ENCODE peak calls at places on chromosome 11, in eight cellular contexts. O, N, K, I, J, Z, A and G are unnamed samples.

GRCh38 chr11:64372802-64373597 is 14.0 kb downstream of the RPS6KA4 start:
- DNase-seq in K (no peak), N (peak; percentile 88), I (peak; percentile 25), J (no peak), O (no peak), Z (no peak), A (no peak), G (no peak)

GRCh38 chr11:72781063-72781312 is 12.9 kb downstream of the STARD10 start:
- DNase-seq in O (no peak), K (no peak), A (no peak), N (no peak), J (peak; percentile 17), Z (peak; percentile 45), I (no peak), G (no peak)

GRCh38 chr11:121540627-121541026 is 87.9 kb upstream of the SORL1-AS1 start:
- DNase-seq in J (no peak), A (no peak), I (no peak), N (no peak), O (no peak), Z (no peak), K (no peak), G (no peak)

GRCh38 chr11:116072776-116073175 is 568.6 kb upstream of the CADM1 start:
- DNase-seq in N (no peak), J (no peak), I (no peak), Z (no peak), A (no peak), K (no peak), O (no peak), G (no peak)

GRCh38 chr11:124445646-124446139 is at the start of gene OR8B8:
- DNase-seq in K (no peak), Z (no peak), I (no peak), O (no peak), A (no peak), J (no peak), N (no peak), G (no peak)

GRCh38 chr11:27497284-27497866 is 9.2 kb downstream of the LIN7C start:
- DNase-seq in J (peak; percentile 28), O (no peak), I (no peak), K (no peak), A (no peak), N (no peak), Z (no peak), G (no peak)

GRCh38 chr11:7927635-7928034 is 3.4 kb downstream of the OR10A6 start:
- DNase-seq in O (no peak), Z (no peak), N (no peak), A (no peak), K (no peak), J (no peak), I (no peak), G (no peak)

GRCh38 chr11:288328-289144 is at the start of gene PGGHG:
- DNase-seq in J (peak; percentile 78), I (no peak), O (peak; percentile 85), A (peak; percentile 51), N (peak; percentile 86), Z (peak; percentile 86), K (peak; percentile 25), G (peak; percentile 83)

GRCh38 chr11:10029386-10030121 is 264.5 kb downstream of the SBF2 start:
- DNase-seq in N (no peak), O (no peak), K (no peak), I (no peak), Z (no peak), A (no peak), J (no peak), G (no peak)

GRCh38 chr11:61812736-61813411 is 3.9 kb downstream of the FADS1 start:
- DNase-seq in O (no peak), K (no peak), J (no peak), I (no peak), Z (no peak), A (no peak), N (no peak), G (no peak)

GRCh38 chr11:2797741-2798361 is 87.7 kb downstream of the CDKN1C start:
- DNase-seq in J (no peak), K (no peak), N (no peak), Z (peak; percentile 10), I (no peak), A (no peak), O (peak; percentile 42), G (no peak)

GRCh38 chr11:103652013-103652412 is 384.4 kb upstream of the DDI1 start:
- DNase-seq in I (no peak), Z (no peak), O (no peak), K (no peak), A (no peak), N (no peak), J (no peak), G (no peak)

GRCh38 chr11:77092382-77092781 is 10.3 kb upstream of the OMP start:
- DNase-seq in I (no peak), Z (peak; percentile 19), A (peak; percentile 25), N (no peak), K (no peak), J (no peak), O (peak; percentile 53), G (no peak)
- H3K4me1 ChIP-seq in I (peaks cover 18% of the 10 kb centered on the region), Z (no peaks in the 10 kb centered on the region), A (no peaks in the 10 kb centered on the region), N (peaks cover 6% of the 10 kb centered on the region), K (no peaks in the 10 kb centered on the region), J (no peaks in the 10 kb centered on the region), O (no peaks in the 10 kb centered on the region), G (no peaks in the 10 kb centered on the region)

GRCh38 chr11:32426819-32427615 is 8.3 kb downstream of the WT1 start:
- DNase-seq in K (peak; percentile 85), A (peak; percentile 94), Z (no peak), N (no peak), O (no peak), I (no peak), J (peak; percentile 45), G (no peak)
- H3K27ac ChIP-seq in K (peak overlapping the region; percentile 99), A (peak overlapping the region; percentile 94), Z (no peak overlapping the region), N (no peak overlapping the region), O (no peak overlapping the region), I (no peak overlapping the region), J (no peak overlapping the region), G (no peak overlapping the region)

GRCh38 chr11:109033627-109034340 is 368.9 kb downstream of the DDX10 start:
- DNase-seq in O (no peak), J (no peak), Z (no peak), A (no peak), I (no peak), N (no peak), K (no peak), G (no peak)
- H3K4me1 ChIP-seq in O (no peaks in the 10 kb centered on the region), J (no peaks in the 10 kb centered on the region), Z (no peaks in the 10 kb centered on the region), A (no peaks in the 10 kb centered on the region), I (no peaks in the 10 kb centered on the region), N (no peaks in the 10 kb centered on the region), K (no peaks in the 10 kb centered on the region), G (no peaks in the 10 kb centered on the region)

GRCh38 chr11:122714021-122714420 is 58.5 kb downstream of the UBASH3B start:
- DNase-seq in I (no peak), K (no peak), J (no peak), A (no peak), O (no peak), Z (no peak), N (no peak), G (no peak)
- H3K27ac ChIP-seq in I (no peak overlapping the region), K (no peak overlapping the region), J (no peak overlapping the region), A (no peak overlapping the region), O (no peak overlapping the region), Z (peak overlapping the region; percentile 21), N (no peak overlapping the region), G (no peak overlapping the region)

GRCh38 chr11:42410251-42410956 is 901.4 kb upstream of the API5 start:
- DNase-seq in K (no peak), N (no peak), J (no peak), O (no peak), I (no peak), Z (no peak), A (no peak), G (no peak)
- H3K4me1 ChIP-seq in K (no peaks in the 10 kb centered on the region), N (no peaks in the 10 kb centered on the region), J (no peaks in the 10 kb centered on the region), O (no peaks in the 10 kb centered on the region), I (no peaks in the 10 kb centered on the region), Z (no peaks in the 10 kb centered on the region), A (no peaks in the 10 kb centered on the region), G (no peaks in the 10 kb centered on the region)

GRCh38 chr11:79367844-79368243 is 73.0 kb downstream of the TENM4 start:
- DNase-seq in A (no peak), O (no peak), J (no peak), Z (no peak), I (no peak), N (no peak), K (no peak), G (no peak)

GRCh38 chr11:79366218-79366617 is 74.6 kb downstream of the TENM4 start:
- DNase-seq in Z (no peak), J (no peak), A (no peak), I (no peak), O (no peak), N (no peak), K (no peak), G (no peak)

GRCh38 chr11:79371152-79371551 is 69.7 kb downstream of the TENM4 start:
- DNase-seq in Z (no peak), K (no peak), A (no peak), N (no peak), I (no peak), O (no peak), J (no peak), G (no peak)

GRCh38 chr11:79371724-79372123 is 69.1 kb downstream of the TENM4 start:
- DNase-seq in J (no peak), I (no peak), O (no peak), Z (no peak), A (no peak), K (no peak), N (no peak), G (no peak)

DNA sequence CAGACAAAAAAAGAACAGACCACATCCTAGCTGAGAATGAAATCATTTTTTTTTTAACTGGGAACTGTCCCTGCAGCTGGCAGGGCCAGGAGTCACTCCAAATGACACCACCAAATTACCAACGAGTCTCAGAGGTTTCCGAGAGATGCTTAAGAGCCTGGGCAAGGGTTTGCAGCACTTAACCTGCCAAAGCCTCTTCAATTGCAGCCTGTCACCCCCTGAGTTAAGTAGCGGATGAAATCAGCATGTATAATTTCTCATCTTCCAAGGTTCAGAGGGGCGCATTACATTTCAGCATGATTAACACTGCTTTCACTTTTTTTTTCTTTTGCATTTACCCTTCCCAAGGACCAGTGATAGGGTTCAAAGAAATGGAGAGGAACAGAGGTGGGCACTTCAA is 71.7 kb downstream of the TENM4 start:
- DNase-seq in Z (no peak), O (no peak), N (no peak), A (no peak), I (no peak), K (no peak), J (peak; percentile 16), G (no peak)
- H3K27ac ChIP-seq in Z (no peak overlapping the region), O (no peak overlapping the region), N (no peak overlapping the region), A (no peak overlapping the region), I (no peak overlapping the region), K (no peak overlapping the region), J (no peak overlapping the region), G (no peak overlapping the region)

GRCh38 chr11:119809346-119809745 is 80.3 kb upstream of the NECTIN1 start:
- DNase-seq in J (no peak), N (no peak), A (no peak), Z (no peak), I (no peak), K (no peak), O (no peak), G (no peak)
- H3K4me1 ChIP-seq in J (no peaks in the 10 kb centered on the region), N (no peaks in the 10 kb centered on the region), A (no peaks in the 10 kb centered on the region), Z (no peaks in the 10 kb centered on the region), I (no peaks in the 10 kb centered on the region), K (no peaks in the 10 kb centered on the region), O (no peaks in the 10 kb centered on the region), G (no peaks in the 10 kb centered on the region)

GRCh38 chr11:6745018-6745417 is 26.8 kb downstream of the OR2AG2 start:
- DNase-seq in N (no peak), I (no peak), O (no peak), K (no peak), Z (no peak), A (no peak), J (no peak), G (no peak)
- H3K27ac ChIP-seq in N (no peak overlapping the region), I (no peak overlapping the region), O (peak overlapping the region; percentile 70), K (no peak overlapping the region), Z (peak overlapping the region; percentile 52), A (no peak overlapping the region), J (no peak overlapping the region), G (peak overlapping the region; percentile 91)

GRCh38 chr11:12219732-12220131 is 109.3 kb downstream of the MICAL2 start:
- DNase-seq in J (peak; percentile 35), K (no peak), Z (no peak), O (no peak), A (no peak), I (no peak), N (no peak), G (no peak)
- H3K4me1 ChIP-seq in J (peaks cover 14% of the 10 kb centered on the region), K (peaks cover 3% of the 10 kb centered on the region), Z (no peaks in the 10 kb centered on the region), O (peaks cover 32% of the 10 kb centered on the region), A (peaks cover 18% of the 10 kb centered on the region), I (no peaks in the 10 kb centered on the region), N (peaks cover 21% of the 10 kb centered on the region), G (peaks cover 42% of the 10 kb centered on the region)